ENCODE peak calls at places on chromosome 16, in five cellular contexts. One of them, this sample, is unnamed. For H3K4me1, the result is how much of the 10 kb centered on the place peaks cover.

GRCh38 chr16:56910654-56911539 is 21.0 kb upstream of the HERPUD1 start:
- DNase-seq in astrocyte: peak
- DNase-seq in H9: no peak
- DNase-seq in A673: peak
- DNase-seq in endodermal cell: no peak
- DNase-seq in this sample: peak

GRCh38 chr16:79194291-79194690 is 406.2 kb downstream of the MAF start:
- DNase-seq in astrocyte: no peak
- DNase-seq in endodermal cell: no peak
- DNase-seq in A673: no peak
- DNase-seq in H9: no peak
- DNase-seq in this sample: no peak

GRCh38 chr16:57941016-57941656 is 29.8 kb downstream of the CNGB1 start:
- DNase-seq in astrocyte: peak
- DNase-seq in A673: peak
- DNase-seq in H9: no peak
- DNase-seq in endodermal cell: no peak
- DNase-seq in this sample: no peak

GRCh38 chr16:78289368-78289767 is 189.9 kb downstream of the WWOX start:
- DNase-seq in H9: no peak
- DNase-seq in A673: no peak
- DNase-seq in astrocyte: no peak
- DNase-seq in endodermal cell: no peak
- DNase-seq in this sample: no peak

GRCh38 chr16:81053761-81054160 is 18.1 kb downstream of the ATMIN start:
- DNase-seq in A673: no peak
- DNase-seq in H9: no peak
- DNase-seq in astrocyte: no peak
- DNase-seq in endodermal cell: no peak
- DNase-seq in this sample: no peak

GRCh38 chr16:10266809-10267208 is 84.6 kb upstream of the GRIN2A start:
- DNase-seq in A673: no peak
- DNase-seq in endodermal cell: no peak
- DNase-seq in astrocyte: no peak
- DNase-seq in H9: no peak
- DNase-seq in this sample: no peak

GRCh38 chr16:84443166-84443802 is 61.2 kb downstream of the MEAK7 start:
- DNase-seq in H9: no peak
- DNase-seq in endodermal cell: no peak
- DNase-seq in astrocyte: no peak
- DNase-seq in A673: no peak
- DNase-seq in this sample: no peak

GRCh38 chr16:8905168-8905762 is 23.1 kb downstream of the LITAFD start:
- DNase-seq in H9: no peak
- DNase-seq in astrocyte: peak
- DNase-seq in A673: peak
- DNase-seq in endodermal cell: no peak
- DNase-seq in this sample: peak

GRCh38 chr16:85057212-85057889 is 29.8 kb downstream of the KIAA0513 start:
- DNase-seq in A673: no peak
- DNase-seq in H9: peak
- DNase-seq in astrocyte: no peak
- DNase-seq in endodermal cell: peak
- DNase-seq in this sample: no peak

GRCh38 chr16:56950881-56951771 is 10.6 kb upstream of the CETP start:
- DNase-seq in H9: peak
- DNase-seq in endodermal cell: peak
- DNase-seq in A673: peak
- DNase-seq in astrocyte: no peak
- DNase-seq in this sample: no peak

GRCh38 chr16:4892356-4893102 is 44.4 kb downstream of the PPL start:
- DNase-seq in endodermal cell: no peak
- DNase-seq in astrocyte: peak
- DNase-seq in H9: no peak
- DNase-seq in A673: no peak
- DNase-seq in this sample: no peak

DNA sequence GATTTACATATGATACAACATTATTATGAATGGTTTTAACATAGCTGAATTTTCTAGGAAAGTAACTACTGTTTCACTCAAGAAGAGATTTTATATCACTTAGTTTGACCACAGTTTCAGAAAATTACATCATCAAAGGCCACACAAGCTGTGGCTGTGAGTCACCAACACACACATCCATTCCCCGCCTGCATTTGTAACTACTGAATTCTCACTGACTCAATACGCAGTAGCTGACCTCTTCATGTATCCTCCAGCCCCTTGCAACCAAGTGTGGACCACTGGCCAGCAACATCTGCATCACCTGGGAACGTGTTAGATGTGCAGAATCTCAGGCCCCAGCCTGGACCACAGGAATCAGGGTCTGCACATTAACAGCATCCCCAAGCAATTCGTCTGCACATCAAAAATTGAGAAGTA is 197.6 kb downstream of the XYLT1 start:
- DNase-seq in endodermal cell: no peak
- DNase-seq in A673: no peak
- DNase-seq in H9: no peak
- DNase-seq in astrocyte: peak
- DNase-seq in this sample: peak
- H3K4me1 ChIP-seq in endodermal cell: under half
- H3K4me1 ChIP-seq in A673: under half
- H3K4me1 ChIP-seq in H9: under half
- H3K4me1 ChIP-seq in astrocyte: under half
- H3K4me1 ChIP-seq in this sample: under half

DNA sequence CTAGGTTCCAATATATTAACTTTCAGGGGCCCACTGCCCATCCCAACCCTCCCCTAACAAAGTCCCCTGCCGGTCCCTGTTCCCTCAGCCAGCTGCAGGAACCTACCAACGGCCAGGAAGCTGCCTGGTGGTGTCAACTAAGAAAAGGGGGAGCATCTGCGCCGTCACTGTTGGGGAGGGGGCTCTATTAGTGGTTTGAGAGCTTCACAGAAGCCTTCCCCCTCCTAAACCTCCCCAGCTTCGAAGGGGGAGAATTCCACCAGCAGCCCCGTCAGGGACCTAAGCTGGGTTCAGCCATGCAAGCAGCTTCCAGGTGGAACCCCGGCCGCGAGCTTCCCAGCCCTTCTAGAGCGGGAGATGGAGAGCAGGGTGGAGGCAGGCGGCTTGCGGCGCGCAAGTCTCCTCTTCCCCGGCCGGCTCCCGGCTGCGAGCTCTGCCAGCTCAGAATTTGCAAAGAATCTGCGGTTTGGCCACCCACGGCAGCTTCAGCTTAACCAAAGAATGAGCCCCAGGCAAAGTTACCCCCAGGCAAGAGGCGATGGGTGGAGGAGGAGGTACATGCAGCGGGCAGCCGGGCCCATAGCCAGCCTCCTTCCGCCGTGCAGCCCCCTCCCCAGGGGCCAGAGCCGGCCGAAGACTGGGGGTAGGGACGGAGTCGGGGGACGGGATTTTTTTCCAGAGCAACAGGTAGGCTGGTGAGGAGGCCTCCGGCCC is 33.7 kb downstream of the DDX19A start:
- DNase-seq in endodermal cell: peak
- DNase-seq in A673: peak
- DNase-seq in astrocyte: peak
- DNase-seq in H9: peak
- DNase-seq in this sample: peak
- TF ChIP-seq CTCF in endodermal cell: no peak
- TF ChIP-seq CTCF in A673: no peak
- TF ChIP-seq CTCF in astrocyte: no peak
- TF ChIP-seq CTCF in H9: no peak
- TF ChIP-seq CTCF in this sample: no peak

GRCh38 chr16:30068750-30069574 is 3.4 kb downstream of the ALDOA start:
- DNase-seq in A673: peak
- DNase-seq in astrocyte: no peak
- DNase-seq in endodermal cell: peak
- DNase-seq in H9: no peak
- DNase-seq in this sample: no peak
- H3K4me1 ChIP-seq in A673: under half
- H3K4me1 ChIP-seq in astrocyte: under half
- H3K4me1 ChIP-seq in endodermal cell: under half
- H3K4me1 ChIP-seq in H9: under half
- H3K4me1 ChIP-seq in this sample: under half

DNA sequence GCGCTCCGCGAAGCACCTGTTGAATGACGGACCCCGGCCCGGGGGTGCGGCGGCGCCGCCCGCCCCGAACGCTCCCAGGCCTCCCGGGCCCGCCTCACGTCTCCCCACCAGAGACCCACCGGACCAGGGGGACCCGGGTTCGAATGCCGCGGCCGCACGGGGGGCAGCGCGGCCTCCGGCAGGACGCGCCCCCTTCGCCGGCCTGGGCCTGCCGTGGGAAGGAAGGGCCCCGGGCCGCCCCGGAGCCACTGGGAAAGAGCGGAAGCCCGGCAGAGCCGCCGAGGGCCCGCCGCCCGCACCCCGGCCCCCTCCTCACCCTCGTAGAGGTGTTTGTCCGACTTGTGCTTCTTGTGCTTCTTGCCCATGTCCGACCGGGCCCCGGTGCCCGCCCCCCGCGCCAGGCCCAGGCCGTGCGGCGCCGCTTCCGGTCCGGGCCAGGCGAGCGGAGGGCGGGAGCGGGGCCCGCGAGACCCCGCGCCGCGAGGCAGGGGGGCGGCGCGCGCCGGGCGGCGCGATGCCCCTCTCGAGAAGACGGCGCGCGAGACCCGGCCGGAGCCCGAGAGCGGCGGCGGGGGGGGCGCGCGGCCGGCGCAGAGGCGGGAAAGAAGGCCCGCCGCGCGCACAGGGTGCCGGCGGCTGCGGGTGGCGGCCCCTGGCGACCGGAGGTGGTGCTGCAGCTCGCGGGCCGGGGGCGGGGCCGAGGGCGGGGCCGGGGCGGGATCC is at the start of gene BRD7:
- DNase-seq in astrocyte: peak
- DNase-seq in A673: peak
- DNase-seq in H9: peak
- DNase-seq in endodermal cell: peak
- DNase-seq in this sample: no peak
- TF ChIP-seq CTCF in astrocyte: no peak
- TF ChIP-seq CTCF in A673: no peak
- TF ChIP-seq CTCF in H9: peak
- TF ChIP-seq CTCF in endodermal cell: peak
- TF ChIP-seq CTCF in this sample: peak

GRCh38 chr16:75019586-75019985 is 20.8 kb downstream of the ZNRF1 start:
- DNase-seq in astrocyte: no peak
- DNase-seq in A673: no peak
- DNase-seq in endodermal cell: no peak
- DNase-seq in H9: no peak
- DNase-seq in this sample: no peak
- H3K4me1 ChIP-seq in astrocyte: under half
- H3K4me1 ChIP-seq in A673: under half
- H3K4me1 ChIP-seq in endodermal cell: under half
- H3K4me1 ChIP-seq in H9: under half
- H3K4me1 ChIP-seq in this sample: under half

DNA sequence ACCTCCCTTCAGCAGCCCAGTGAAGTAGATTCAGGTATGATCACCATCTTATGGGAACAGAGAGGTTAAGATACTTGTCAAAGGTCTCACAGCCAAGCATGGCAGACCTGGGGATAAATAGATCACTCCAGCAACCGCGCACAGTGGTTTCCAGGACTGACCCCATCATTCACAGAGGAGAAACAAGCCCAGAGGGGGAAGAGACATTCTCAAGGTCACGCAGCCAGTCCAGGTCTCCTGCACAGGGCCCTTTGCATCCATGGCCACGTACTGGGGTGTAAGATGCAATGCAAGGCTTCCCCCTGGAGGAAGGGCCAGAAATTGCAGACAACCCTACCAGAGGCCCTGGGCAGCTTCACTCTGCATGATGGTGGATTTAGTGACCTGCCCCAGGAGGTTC is 19.9 kb downstream of the TLE7 start:
- DNase-seq in endodermal cell: peak
- DNase-seq in A673: no peak
- DNase-seq in astrocyte: no peak
- DNase-seq in H9: peak
- DNase-seq in this sample: no peak
- TF ChIP-seq CTCF in endodermal cell: peak
- TF ChIP-seq CTCF in A673: peak
- TF ChIP-seq CTCF in astrocyte: no peak
- TF ChIP-seq CTCF in H9: peak
- TF ChIP-seq CTCF in this sample: peak

DNA sequence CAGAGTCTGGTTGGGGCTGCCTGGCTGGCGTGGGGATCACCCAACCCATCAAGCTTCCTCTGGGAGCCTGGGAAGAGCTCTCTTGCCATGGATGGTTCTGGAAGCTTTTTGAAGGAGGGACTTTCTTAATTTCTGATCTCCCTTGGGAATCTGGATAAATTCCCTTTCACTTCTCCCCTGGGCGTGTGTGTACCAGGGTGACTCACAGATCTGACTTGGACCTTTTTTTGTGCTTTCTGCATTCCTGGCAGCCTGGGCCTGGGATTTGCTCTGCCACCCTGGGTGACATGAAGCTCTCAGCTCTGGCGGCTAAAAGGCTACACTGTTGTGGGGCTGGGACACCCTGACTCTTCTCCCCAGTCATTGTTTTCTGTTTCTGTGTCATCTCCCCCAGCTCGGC is 70.1 kb downstream of the ABCC1 start:
- DNase-seq in astrocyte: peak
- DNase-seq in H9: no peak
- DNase-seq in A673: peak
- DNase-seq in endodermal cell: no peak
- DNase-seq in this sample: peak
- H3K4me1 ChIP-seq in astrocyte: under half
- H3K4me1 ChIP-seq in H9: under half
- H3K4me1 ChIP-seq in A673: under half
- H3K4me1 ChIP-seq in endodermal cell: under half
- H3K4me1 ChIP-seq in this sample: under half

GRCh38 chr16:64846966-64847365 is 274.9 kb downstream of the CDH11 start:
- DNase-seq in astrocyte: no peak
- DNase-seq in endodermal cell: no peak
- DNase-seq in A673: no peak
- DNase-seq in H9: no peak
- DNase-seq in this sample: no peak

GRCh38 chr16:64841071-64841470 is 280.8 kb downstream of the CDH11 start:
- DNase-seq in A673: no peak
- DNase-seq in astrocyte: no peak
- DNase-seq in endodermal cell: no peak
- DNase-seq in H9: no peak
- DNase-seq in this sample: no peak

GRCh38 chr16:64841482-64841881 is 280.4 kb downstream of the CDH11 start:
- DNase-seq in endodermal cell: no peak
- DNase-seq in astrocyte: no peak
- DNase-seq in A673: no peak
- DNase-seq in H9: no peak
- DNase-seq in this sample: no peak
- TF ChIP-seq CTCF in endodermal cell: peak
- TF ChIP-seq CTCF in astrocyte: no peak
- TF ChIP-seq CTCF in A673: no peak
- TF ChIP-seq CTCF in H9: peak
- TF ChIP-seq CTCF in this sample: no peak